ENCODE peak calls at places on chromosome X, in eight cellular contexts. I is endothelial cell of umbilical vein, G is MM.1S, W is IMR-90, T is H9, O is endodermal cell, C is fibroblast of lung, Z is astrocyte. N is an unnamed sample.

GRCh38 chrX:17842769-17843525 is 18.2 kb downstream of the RAI2 start:
- DNase-seq in W (no peak), T (no peak), G (no peak), Z (no peak), C (peak; percentile 36), I (peak; percentile 1), O (no peak), N (no peak)

GRCh38 chrX:94058728-94059382 is 384.8 kb downstream of the FAM133A start:
- DNase-seq in Z (no peak), I (no peak), C (no peak), W (no peak), G (peak; percentile 37), O (peak; percentile 71), T (peak; percentile 46), N (peak; percentile 18)

GRCh38 chrX:131725001-131725654 is 181.3 kb downstream of the OR13H1 start:
- DNase-seq in I (no peak), G (no peak), Z (no peak), C (no peak), T (no peak), O (no peak), W (no peak), N (no peak)

GRCh38 chrX:140431521-140431920 is 73.3 kb downstream of the SOX3 start:
- DNase-seq in O (no peak), I (no peak), Z (peak; percentile 69), T (no peak), G (no peak), W (peak; percentile 1), C (peak; percentile 6), N (no peak)

GRCh38 chrX:25010784-25011588 is 4.8 kb downstream of the ARX start:
- DNase-seq in I (no peak), W (no peak), O (no peak), G (no peak), C (no peak), T (no peak), Z (no peak), N (no peak)

GRCh38 chrX:56232221-56233082 is at the start of gene KLF8:
- DNase-seq in I (no peak), O (peak; percentile 86), G (no peak), T (peak; percentile 77), W (no peak), Z (no peak), C (peak; percentile 2), N (peak; percentile 71)

GRCh38 chrX:49000640-49001039 is 1.4 kb downstream of the GRIPAP1 start:
- DNase-seq in C (no peak), I (no peak), O (no peak), W (no peak), T (no peak), Z (no peak), G (no peak), N (no peak)

GRCh38 chrX:48578661-48579128 is 4.4 kb downstream of the RBM3 start:
- DNase-seq in C (no peak), I (no peak), T (no peak), O (peak; percentile 47), Z (no peak), G (no peak), W (no peak), N (no peak)

GRCh38 chrX:45445745-45446412 is 245.2 kb upstream of the DIPK2B start:
- DNase-seq in W (peak; percentile 76), I (peak; percentile 72), O (no peak), G (no peak), T (no peak), C (peak; percentile 70), Z (peak; percentile 87), N (no peak)

GRCh38 chrX:138877746-138878145 is 166.2 kb upstream of the FGF13 start:
- DNase-seq in C (no peak), T (no peak), G (no peak), W (no peak), Z (peak; percentile 33), I (no peak), O (no peak), N (no peak)

GRCh38 chrX:83845397-83845796 is 15.5 kb upstream of the CYLC1 start:
- DNase-seq in Z (peak; percentile 15), G (peak; percentile 68), I (peak; percentile 1), T (no peak), O (peak; percentile 57), C (peak; percentile 9), W (peak; percentile 22), N (no peak)

GRCh38 chrX:119981286-119982070 is 37.9 kb upstream of the NKAP start:
- DNase-seq in Z (no peak), C (peak; percentile 27), W (peak; percentile 5), O (peak; percentile 80), T (peak; percentile 60), G (peak; percentile 63), I (peak; percentile 7), N (peak; percentile 26)

GRCh38 chrX:21374163-21374993 is at the start of gene CNKSR2:
- DNase-seq in I (peak; percentile 5), W (peak; percentile 3), Z (no peak), C (peak; percentile 19), O (peak; percentile 93), T (peak; percentile 83), G (peak; percentile 84), N (no peak)

GRCh38 chrX:45232139-45232538 is 31.5 kb upstream of the DIPK2B start:
- DNase-seq in Z (no peak), O (no peak), W (no peak), G (no peak), T (no peak), I (no peak), C (no peak), N (no peak)

GRCh38 chrX:7987160-7987992 is 60.2 kb upstream of the PNPLA4 start:
- DNase-seq in O (no peak), W (peak; percentile 4), G (no peak), C (no peak), I (no peak), T (no peak), Z (peak; percentile 65), N (no peak)

GRCh38 chrX:43450355-43450754 is 205.7 kb upstream of the MAOA start:
- DNase-seq in I (no peak), C (no peak), Z (no peak), G (no peak), O (peak; percentile 57), T (peak; percentile 31), W (no peak), N (no peak)

GRCh38 chrX:53287493-53288138 is 6.2 kb upstream of the IQSEC2 start:
- DNase-seq in I (peak; percentile 45), W (peak; percentile 66), G (no peak), T (no peak), C (peak; percentile 63), Z (peak; percentile 54), O (no peak), N (peak; percentile 71)

GRCh38 chrX:56788229-56788628 is 59.2 kb downstream of the NBDY start:
- DNase-seq in O (no peak), Z (no peak), G (peak; percentile 60), W (peak; percentile 26), T (no peak), C (no peak), I (no peak), N (no peak)

GRCh38 chrX:110944793-110945466 is 149.3 kb upstream of the CHRDL1 start:
- DNase-seq in O (peak; percentile 76), G (no peak), C (no peak), Z (peak; percentile 50), T (peak; percentile 56), W (no peak), I (no peak), N (no peak)
- H3K9ac ChIP-seq in O (no peak overlapping the region), G (no peak overlapping the region), C (no peak overlapping the region), Z (peak overlapping the region; percentile 14), T (peak overlapping the region; percentile 16), W (no peak overlapping the region), I (no peak overlapping the region), N (no peak overlapping the region)

GRCh38 chrX:40526412-40526811 is 54.4 kb upstream of the ATP6AP2 start:
- DNase-seq in W (no peak), C (no peak), I (no peak), O (no peak), G (no peak), T (no peak), Z (no peak), N (no peak)
- TF ChIP-seq CTCF in W (no peak), C (no peak), I (no peak), O (no peak), G (no peak), T (no peak), Z (no peak), N (no peak)

DNA sequence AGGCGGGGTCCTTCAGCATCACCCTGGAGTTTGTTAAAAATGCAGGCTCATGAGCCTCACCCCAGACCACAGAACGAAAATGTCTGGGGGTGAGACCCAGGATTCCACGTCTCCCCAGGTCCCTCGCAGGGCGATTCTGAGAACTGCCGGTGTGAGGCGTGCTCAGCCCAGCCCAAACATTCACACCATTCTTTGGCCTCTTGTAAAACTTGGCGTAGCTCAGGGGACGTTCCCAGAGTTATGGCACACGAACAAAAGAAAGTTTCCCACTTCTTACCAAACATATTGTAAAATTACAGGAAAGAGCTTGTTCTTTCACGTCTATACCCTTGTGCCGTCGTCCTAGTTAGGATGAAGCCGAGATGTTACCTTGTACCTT is 12.9 kb downstream of the CD99 start:
- DNase-seq in O (peak; percentile 67), G (no peak), W (no peak), T (no peak), Z (peak; percentile 76), I (peak; percentile 77), C (no peak), N (peak; percentile 66)
- H3K4me1 ChIP-seq in O (no peaks in the 10 kb centered on the region), G (no peaks in the 10 kb centered on the region), W (peaks cover 15% of the 10 kb centered on the region), T (peaks cover 9% of the 10 kb centered on the region), Z (peaks cover 50% of the 10 kb centered on the region), I (peaks cover 64% of the 10 kb centered on the region), C (peaks cover 27% of the 10 kb centered on the region), N (peaks cover 3% of the 10 kb centered on the region)

DNA sequence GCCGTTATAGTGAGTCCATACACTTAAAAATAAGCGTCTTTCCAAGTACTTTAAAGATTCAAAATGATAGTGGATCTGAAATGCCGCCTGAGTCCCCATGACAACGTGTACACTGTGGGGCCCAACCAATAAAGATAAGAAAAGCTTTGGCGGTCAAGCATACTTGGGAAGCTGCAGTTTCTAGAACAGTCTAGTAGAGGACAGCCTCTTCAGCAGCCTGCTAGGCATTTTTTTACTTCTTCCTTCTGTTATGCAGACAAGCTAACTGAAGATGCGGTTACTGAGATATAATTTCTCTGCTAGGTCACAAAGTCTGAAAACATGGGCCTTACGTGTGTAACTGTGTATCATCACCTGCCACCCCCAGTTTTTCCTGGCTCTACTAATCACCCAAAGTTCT is 402 bp upstream of the UPRT start:
- DNase-seq in W (no peak), C (no peak), I (no peak), G (no peak), T (no peak), Z (no peak), O (no peak), N (peak; percentile 30)
- H3K9ac ChIP-seq in W (peak overlapping the region; percentile 0), C (peak overlapping the region; percentile 81), I (peak overlapping the region; percentile 62), G (peak overlapping the region; percentile 69), T (no peak overlapping the region), Z (peak overlapping the region; percentile 96), O (no peak overlapping the region), N (no peak overlapping the region)

GRCh38 chrX:67523932-67524331 is 19.9 kb upstream of the AR start:
- DNase-seq in W (no peak), T (no peak), G (no peak), I (peak; percentile 53), C (no peak), Z (no peak), O (no peak), N (no peak)
- TF ChIP-seq CTCF in W (no peak), T (no peak), G (no peak), I (no peak), C (no peak), Z (no peak), O (no peak), N (no peak)

N was measured in colonic mucosa.